ENCODE peak calls at places on chromosome 9, in six cellular contexts. T is astrocyte of the hippocampus; Z is effector memory CD4-positive, alpha-beta T cell; F is WTC11; I is posterior vena cava; R is posterior cingulate gyrus. O is an unnamed sample.
A peak's percentile ranks its signal among the peaks of the same experiment; 100 is the strongest.

GRCh38 chr9:97983524-97984187 is 515 bp downstream of the ANP32B start:
- DNase-seq in T (peak; percentile 72), Z (peak; percentile 39), F (peak; percentile 30), I (peak; percentile 84), R (peak; percentile 56), O (peak; percentile 71)

GRCh38 chr9:130630506-130631330 is 33.7 kb upstream of the PRDM12 start:
- DNase-seq in T (no peak), Z (no peak), F (no peak), I (peak; percentile 32), R (no peak), O (no peak)

GRCh38 chr9:75866273-75866871 is 24.1 kb upstream of the PCSK5 start:
- DNase-seq in T (peak; percentile 72), Z (no peak), F (peak; percentile 51), I (no peak), R (peak; percentile 14), O (no peak)

GRCh38 chr9:137387034-137387890 is 35.7 kb downstream of the EXD3 start:
- DNase-seq in T (no peak), Z (no peak), F (no peak), I (no peak), R (no peak), O (no peak)

GRCh38 chr9:93143830-93144530 is 9.9 kb upstream of the NINJ1 start:
- DNase-seq in T (peak; percentile 47), Z (peak; percentile 67), F (no peak), I (no peak), R (peak; percentile 73), O (peak; percentile 80)

GRCh38 chr9:98215821-98216220 is 23.4 kb upstream of the CORO2A start:
- DNase-seq in T (peak; percentile 24), Z (no peak), F (peak; percentile 54), I (no peak), R (no peak), O (peak; percentile 19)

GRCh38 chr9:77589046-77589795 is 58.9 kb downstream of the GNA14 start:
- DNase-seq in T (no peak), Z (no peak), F (no peak), I (no peak), R (no peak), O (no peak)

GRCh38 chr9:438066-438465 is 223.4 kb downstream of the DOCK8 start:
- DNase-seq in T (peak; percentile 45), Z (no peak), F (no peak), I (no peak), R (no peak), O (no peak)

GRCh38 chr9:82363236-82363635 is 374.7 kb downstream of the SPATA31D1 start:
- DNase-seq in T (no peak), Z (no peak), F (no peak), I (no peak), R (no peak), O (no peak)

GRCh38 chr9:116901260-116901659 is 214.2 kb downstream of the TRIM32 start:
- DNase-seq in T (no peak), Z (no peak), F (no peak), I (no peak), R (no peak), O (no peak)

GRCh38 chr9:136244116-136244775 is 1.4 kb downstream of the QSOX2 start:
- DNase-seq in T (peak; percentile 60), Z (peak; percentile 11), F (no peak), I (no peak), R (no peak), O (no peak)

GRCh38 chr9:89662718-89663246 is 58.0 kb downstream of the GADD45G start:
- DNase-seq in T (no peak), Z (no peak), F (no peak), I (peak; percentile 69), R (no peak), O (no peak)

GRCh38 chr9:36861528-36862205 is 172.4 kb downstream of the PAX5 start:
- DNase-seq in T (no peak), Z (no peak), F (no peak), I (no peak), R (no peak), O (no peak)

GRCh38 chr9:93996863-93997262 is 41.7 kb upstream of the BARX1 start:
- DNase-seq in T (no peak), Z (no peak), F (no peak), I (no peak), R (no peak), O (no peak)

GRCh38 chr9:20701058-20701457 is 17.0 kb downstream of the FOCAD start:
- DNase-seq in T (peak; percentile 46), Z (no peak), F (no peak), I (no peak), R (no peak), O (peak; percentile 43)

GRCh38 chr9:125393426-125393825 is 131.8 kb downstream of the GAPVD1 start:
- DNase-seq in T (peak; percentile 46), Z (no peak), F (no peak), I (no peak), R (no peak), O (no peak)

GRCh38 chr9:131096490-131097258 is at the start of gene AIF1L:
- DNase-seq in T (peak; percentile 44), Z (no peak), F (peak; percentile 93), I (no peak), R (no peak), O (no peak)

GRCh38 chr9:21543187-21543586 is 61.1 kb upstream of the IFNE start:
- DNase-seq in T (no peak), Z (no peak), F (no peak), I (no peak), R (no peak), O (no peak)

GRCh38 chr9:13447551-13448422 is 168.3 kb upstream of the MPDZ start:
- DNase-seq in T (no peak), Z (no peak), F (no peak), I (no peak), R (no peak), O (no peak)

GRCh38 chr9:130847306-130848217 is 12.5 kb downstream of the ABL1 start:
- DNase-seq in T (peak; percentile 95), Z (no peak), F (peak; percentile 46), I (peak; percentile 92), R (no peak), O (no peak)

GRCh38 chr9:137833721-137834613 is 43.6 kb upstream of the CACNA1B start:
- DNase-seq in T (no peak), Z (no peak), F (no peak), I (no peak), R (no peak), O (no peak)

GRCh38 chr9:105930007-105930627 is 235.8 kb downstream of the TMEM38B start:
- DNase-seq in T (peak; percentile 7), Z (no peak), F (no peak), I (no peak), R (no peak), O (no peak)

GRCh38 chr9:96009690-96010477 is 134.4 kb downstream of the ERCC6L2 start:
- DNase-seq in T (no peak), Z (peak; percentile 26), F (no peak), I (no peak), R (no peak), O (no peak)

GRCh38 chr9:108776920-108777650 is 78.7 kb downstream of the ACTL7B start:
- DNase-seq in T (peak; percentile 95), Z (no peak), F (no peak), I (no peak), R (no peak), O (no peak)

GRCh38 chr9:136373300-136374182 is at the start of gene CARD9:
- DNase-seq in T (no peak), Z (no peak), F (no peak), I (no peak), R (no peak), O (peak; percentile 64)

GRCh38 chr9:4854191-4854590 is 61.4 kb downstream of the RCL1 start:
- DNase-seq in T (no peak), Z (no peak), F (no peak), I (no peak), R (no peak), O (no peak)

GRCh38 chr9:83633260-83633659 is 10.3 kb downstream of the IDNK start:
- DNase-seq in T (no peak), Z (no peak), F (no peak), I (no peak), R (no peak), O (no peak)

GRCh38 chr9:123616707-123617106 is 260.7 kb downstream of the CRB2 start:
- DNase-seq in T (no peak), Z (no peak), F (no peak), I (no peak), R (no peak), O (no peak)

GRCh38 chr9:128192601-128193371 is 1.4 kb upstream of the CIZ1 start:
- DNase-seq in T (peak; percentile 95), Z (peak; percentile 18), F (peak; percentile 30), I (peak; percentile 96), R (peak; percentile 55), O (peak; percentile 92)

GRCh38 chr9:73132034-73132776 is 19.5 kb upstream of the ANXA1 start:
- DNase-seq in T (peak; percentile 89), Z (peak; percentile 70), F (peak; percentile 14), I (peak; percentile 90), R (peak; percentile 48), O (peak; percentile 1)

GRCh38 chr9:71716138-71716909 is 52.0 kb downstream of the CEMIP2 start:
- DNase-seq in T (no peak), Z (no peak), F (no peak), I (no peak), R (no peak), O (no peak)

GRCh38 chr9:108191065-108191464 is 664.7 kb downstream of the ACTL7B start:
- DNase-seq in T (peak; percentile 50), Z (no peak), F (no peak), I (no peak), R (no peak), O (no peak)

GRCh38 chr9:6106576-6107339 is 91.3 kb upstream of the RANBP6 start:
- DNase-seq in T (peak; percentile 26), Z (no peak), F (peak; percentile 21), I (no peak), R (peak; percentile 11), O (peak; percentile 2)

GRCh38 chr9:95750725-95751644 is 124.5 kb upstream of the ERCC6L2 start:
- DNase-seq in T (no peak), Z (peak; percentile 24), F (no peak), I (no peak), R (no peak), O (no peak)

GRCh38 chr9:126781717-126782388 is 23.0 kb upstream of the ZBTB43 start:
- DNase-seq in T (peak; percentile 92), Z (peak; percentile 63), F (peak; percentile 97), I (peak; percentile 94), R (peak; percentile 90), O (peak; percentile 77)

GRCh38 chr9:134867917-134868750 is 12.5 kb upstream of the FCN2 start:
- DNase-seq in T (no peak), Z (no peak), F (no peak), I (no peak), R (no peak), O (no peak)

GRCh38 chr9:34010979-34011378 is 37.7 kb downstream of the UBAP2 start:
- DNase-seq in T (no peak), Z (no peak), F (no peak), I (no peak), R (no peak), O (no peak)

GRCh38 chr9:130118841-130119520 is 53.2 kb upstream of the NCS1 start:
- DNase-seq in T (peak; percentile 76), Z (no peak), F (no peak), I (no peak), R (no peak), O (peak; percentile 68)

GRCh38 chr9:72119853-72120252 is 29.4 kb upstream of the GDA start:
- DNase-seq in T (no peak), Z (no peak), F (no peak), I (no peak), R (no peak), O (no peak)